ENCODE peak calls at places on chromosomes 6 and 20, in seven cellular contexts. One of them, this sample, is unnamed.

GRCh38 chr6:53441761-53442160 is 93.0 kb upstream of the ELOVL5 start:
- DNase-seq in HepG2: no peak
- DNase-seq in prostate gland: no peak
- DNase-seq in transverse colon: no peak
- DNase-seq in spleen: no peak
- DNase-seq in upper lobe of left lung: no peak
- DNase-seq in GM23338: no peak
- DNase-seq in this sample: no peak

GRCh38 chr6:131058236-131058635 is 4.8 kb downstream of the EPB41L2 start:
- DNase-seq in spleen: no peak
- DNase-seq in transverse colon: no peak
- DNase-seq in GM23338: no peak
- DNase-seq in upper lobe of left lung: no peak
- DNase-seq in prostate gland: no peak
- DNase-seq in HepG2: no peak
- DNase-seq in this sample: no peak

GRCh38 chr6:25717856-25718740 is 36.4 kb upstream of the SLC17A4 start:
- DNase-seq in upper lobe of left lung: no peak
- DNase-seq in spleen: no peak
- DNase-seq in prostate gland: peak; percentile 11
- DNase-seq in transverse colon: no peak
- DNase-seq in GM23338: peak; percentile 60
- DNase-seq in HepG2: peak; percentile 39
- DNase-seq in this sample: peak; percentile 37

GRCh38 chr20:36919715-36920333 is 31.7 kb downstream of the SAMHD1 start:
- DNase-seq in upper lobe of left lung: no peak
- DNase-seq in prostate gland: peak; percentile 20
- DNase-seq in spleen: no peak
- DNase-seq in transverse colon: no peak
- DNase-seq in HepG2: peak; percentile 73
- DNase-seq in GM23338: peak; percentile 73
- DNase-seq in this sample: peak; percentile 59

GRCh38 chr6:102619585-102619984 is 1226.1 kb downstream of the GRIK2 start:
- DNase-seq in prostate gland: no peak
- DNase-seq in upper lobe of left lung: no peak
- DNase-seq in HepG2: peak; percentile 2
- DNase-seq in spleen: no peak
- DNase-seq in transverse colon: no peak
- DNase-seq in GM23338: peak; percentile 56
- DNase-seq in this sample: no peak

GRCh38 chr20:61670274-61670673 is 395.4 kb downstream of the TAF4 start:
- DNase-seq in prostate gland: no peak
- DNase-seq in transverse colon: no peak
- DNase-seq in HepG2: no peak
- DNase-seq in spleen: no peak
- DNase-seq in GM23338: no peak
- DNase-seq in upper lobe of left lung: no peak
- DNase-seq in this sample: no peak

GRCh38 chr6:43695078-43695966 is 7.7 kb upstream of the MRPS18A start:
- DNase-seq in spleen: no peak
- DNase-seq in prostate gland: no peak
- DNase-seq in GM23338: peak; percentile 77
- DNase-seq in transverse colon: peak; percentile 90
- DNase-seq in HepG2: no peak
- DNase-seq in upper lobe of left lung: peak; percentile 86
- DNase-seq in this sample: no peak

GRCh38 chr6:99711925-99712324 is 105.3 kb downstream of the PRDM13 start:
- DNase-seq in GM23338: no peak
- DNase-seq in prostate gland: no peak
- DNase-seq in HepG2: no peak
- DNase-seq in upper lobe of left lung: no peak
- DNase-seq in transverse colon: no peak
- DNase-seq in spleen: no peak
- DNase-seq in this sample: no peak

GRCh38 chr6:152943260-152943897 is 39.5 kb downstream of the FBXO5 start:
- DNase-seq in prostate gland: no peak
- DNase-seq in GM23338: no peak
- DNase-seq in upper lobe of left lung: no peak
- DNase-seq in HepG2: no peak
- DNase-seq in transverse colon: no peak
- DNase-seq in spleen: no peak
- DNase-seq in this sample: no peak

GRCh38 chr6:3195695-3196497 is 31.6 kb downstream of the TUBB2B start:
- DNase-seq in GM23338: peak; percentile 71
- DNase-seq in spleen: no peak
- DNase-seq in HepG2: peak; percentile 90
- DNase-seq in transverse colon: no peak
- DNase-seq in upper lobe of left lung: no peak
- DNase-seq in prostate gland: no peak
- DNase-seq in this sample: no peak

GRCh38 chr20:45951474-45951873 is 17.0 kb downstream of the PCIF1 start:
- DNase-seq in spleen: no peak
- DNase-seq in transverse colon: no peak
- DNase-seq in upper lobe of left lung: no peak
- DNase-seq in HepG2: no peak
- DNase-seq in prostate gland: no peak
- DNase-seq in GM23338: no peak
- DNase-seq in this sample: no peak

GRCh38 chr6:148303616-148304015 is 39.0 kb upstream of the SASH1 start:
- DNase-seq in prostate gland: no peak
- DNase-seq in transverse colon: no peak
- DNase-seq in spleen: no peak
- DNase-seq in HepG2: no peak
- DNase-seq in GM23338: no peak
- DNase-seq in upper lobe of left lung: no peak
- DNase-seq in this sample: no peak

GRCh38 chr20:44006126-44006525 is 91.5 kb downstream of the TOX2 start:
- DNase-seq in transverse colon: no peak
- DNase-seq in GM23338: no peak
- DNase-seq in prostate gland: no peak
- DNase-seq in HepG2: no peak
- DNase-seq in spleen: no peak
- DNase-seq in upper lobe of left lung: no peak
- DNase-seq in this sample: no peak

GRCh38 chr6:36780517-36781210 is 58.6 kb downstream of the CPNE5 start:
- DNase-seq in HepG2: peak; percentile 18
- DNase-seq in transverse colon: no peak
- DNase-seq in upper lobe of left lung: peak; percentile 56
- DNase-seq in GM23338: no peak
- DNase-seq in prostate gland: no peak
- DNase-seq in spleen: no peak
- DNase-seq in this sample: no peak

GRCh38 chr20:61404311-61404710 is 152.2 kb downstream of the CDH4 start:
- DNase-seq in GM23338: no peak
- DNase-seq in spleen: no peak
- DNase-seq in upper lobe of left lung: no peak
- DNase-seq in prostate gland: no peak
- DNase-seq in HepG2: no peak
- DNase-seq in transverse colon: no peak
- DNase-seq in this sample: no peak

GRCh38 chr6:17035257-17035757 is 66.5 kb upstream of the STMND1 start:
- DNase-seq in transverse colon: no peak
- DNase-seq in upper lobe of left lung: no peak
- DNase-seq in prostate gland: no peak
- DNase-seq in HepG2: no peak
- DNase-seq in spleen: no peak
- DNase-seq in GM23338: no peak
- DNase-seq in this sample: no peak

GRCh38 chr20:45275327-45275726 is 21.0 kb upstream of the SLPI start:
- DNase-seq in spleen: no peak
- DNase-seq in upper lobe of left lung: no peak
- DNase-seq in GM23338: no peak
- DNase-seq in prostate gland: no peak
- DNase-seq in transverse colon: no peak
- DNase-seq in HepG2: no peak
- DNase-seq in this sample: no peak

GRCh38 chr20:4160761-4161305 is 145.5 kb upstream of the RNF24 start:
- DNase-seq in transverse colon: peak; percentile 32
- DNase-seq in HepG2: peak; percentile 37
- DNase-seq in upper lobe of left lung: peak; percentile 51
- DNase-seq in GM23338: peak; percentile 39
- DNase-seq in spleen: peak; percentile 82
- DNase-seq in prostate gland: no peak
- DNase-seq in this sample: peak; percentile 32

GRCh38 chr20:50584687-50585086 is 74.5 kb downstream of the PTPN1 start:
- DNase-seq in GM23338: no peak
- DNase-seq in HepG2: no peak
- DNase-seq in spleen: peak; percentile 6
- DNase-seq in upper lobe of left lung: no peak
- DNase-seq in transverse colon: no peak
- DNase-seq in prostate gland: no peak
- DNase-seq in this sample: no peak

GRCh38 chr6:55758156-55758942 is 117.0 kb downstream of the BMP5 start:
- DNase-seq in GM23338: no peak
- DNase-seq in spleen: no peak
- DNase-seq in upper lobe of left lung: peak; percentile 22
- DNase-seq in transverse colon: no peak
- DNase-seq in prostate gland: no peak
- DNase-seq in HepG2: peak; percentile 5
- DNase-seq in this sample: peak; percentile 28

GRCh38 chr6:107554918-107555317 is 65.0 kb downstream of the SOBP start:
- DNase-seq in HepG2: no peak
- DNase-seq in GM23338: no peak
- DNase-seq in prostate gland: no peak
- DNase-seq in upper lobe of left lung: no peak
- DNase-seq in transverse colon: no peak
- DNase-seq in spleen: no peak
- DNase-seq in this sample: no peak

GRCh38 chr6:55578537-55579363 is at the start of gene HMGCLL1:
- DNase-seq in spleen: no peak
- DNase-seq in transverse colon: peak; percentile 11
- DNase-seq in GM23338: peak; percentile 88
- DNase-seq in prostate gland: no peak
- DNase-seq in HepG2: no peak
- DNase-seq in upper lobe of left lung: peak; percentile 48
- DNase-seq in this sample: no peak

GRCh38 chr6:106053484-106053883 is 32.7 kb upstream of the PRDM1 start:
- DNase-seq in transverse colon: no peak
- DNase-seq in upper lobe of left lung: no peak
- DNase-seq in spleen: no peak
- DNase-seq in HepG2: no peak
- DNase-seq in GM23338: no peak
- DNase-seq in prostate gland: no peak
- DNase-seq in this sample: no peak

GRCh38 chr6:158626360-158627167 is 18.0 kb downstream of the DYNLT1 start:
- DNase-seq in prostate gland: no peak
- DNase-seq in spleen: no peak
- DNase-seq in HepG2: no peak
- DNase-seq in GM23338: no peak
- DNase-seq in transverse colon: no peak
- DNase-seq in upper lobe of left lung: no peak
- DNase-seq in this sample: no peak
- H3K36me3 ChIP-seq in prostate gland: no peaks in the 10 kb centered on the region
- H3K36me3 ChIP-seq in spleen: no peaks in the 10 kb centered on the region
- H3K36me3 ChIP-seq in HepG2: peaks cover 77% of the 10 kb centered on the region
- H3K36me3 ChIP-seq in GM23338: peaks cover 10% of the 10 kb centered on the region
- H3K36me3 ChIP-seq in transverse colon: peaks cover 7% of the 10 kb centered on the region
- H3K36me3 ChIP-seq in upper lobe of left lung: peaks cover 51% of the 10 kb centered on the region
- H3K36me3 ChIP-seq in this sample: peaks cover 42% of the 10 kb centered on the region

DNA sequence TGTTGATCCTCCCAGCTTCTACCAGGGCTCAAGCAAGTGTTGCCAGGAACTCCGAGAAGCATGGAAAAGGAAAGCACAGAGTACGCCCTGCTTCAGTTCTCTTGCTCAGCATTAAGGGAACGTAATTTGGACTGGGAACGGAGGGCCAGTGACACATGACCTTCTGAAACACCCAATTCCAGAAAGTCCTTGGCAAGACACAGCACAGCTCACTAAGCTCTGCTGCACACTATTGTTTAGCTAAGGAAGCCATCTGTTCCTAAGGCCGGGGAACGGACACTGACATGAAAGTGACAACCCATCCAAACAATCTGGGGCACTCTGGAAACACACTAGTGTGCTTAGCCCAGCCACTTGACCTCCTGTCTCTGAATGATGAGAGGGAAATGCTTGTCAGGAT is 56.9 kb upstream of the NXT1 start:
- DNase-seq in upper lobe of left lung: peak; percentile 29
- DNase-seq in spleen: peak; percentile 51
- DNase-seq in prostate gland: no peak
- DNase-seq in GM23338: no peak
- DNase-seq in HepG2: no peak
- DNase-seq in transverse colon: peak; percentile 26
- DNase-seq in this sample: no peak
- TF ChIP-seq POLR2AphosphoS5 in upper lobe of left lung: peak; percentile 89
- TF ChIP-seq POLR2AphosphoS5 in spleen: peak; percentile 84
- TF ChIP-seq POLR2AphosphoS5 in prostate gland: no peak
- TF ChIP-seq POLR2AphosphoS5 in GM23338: no peak
- TF ChIP-seq POLR2AphosphoS5 in HepG2: no peak
- TF ChIP-seq POLR2AphosphoS5 in transverse colon: peak; percentile 4
- TF ChIP-seq POLR2AphosphoS5 in this sample: no peak

GRCh38 chr6:157089258-157089657 is 234.1 kb downstream of the TMEM242 start:
- DNase-seq in GM23338: peak; percentile 97
- DNase-seq in spleen: no peak
- DNase-seq in prostate gland: no peak
- DNase-seq in upper lobe of left lung: no peak
- DNase-seq in HepG2: peak; percentile 73
- DNase-seq in transverse colon: no peak
- DNase-seq in this sample: no peak

GRCh38 chr6:157088841-157089240 is 234.5 kb downstream of the TMEM242 start:
- DNase-seq in spleen: no peak
- DNase-seq in GM23338: no peak
- DNase-seq in HepG2: no peak
- DNase-seq in prostate gland: no peak
- DNase-seq in upper lobe of left lung: no peak
- DNase-seq in transverse colon: no peak
- DNase-seq in this sample: no peak

GRCh38 chr6:157087974-157088373 is 235.3 kb downstream of the TMEM242 start:
- DNase-seq in prostate gland: no peak
- DNase-seq in GM23338: no peak
- DNase-seq in HepG2: no peak
- DNase-seq in upper lobe of left lung: peak; percentile 66
- DNase-seq in transverse colon: no peak
- DNase-seq in spleen: no peak
- DNase-seq in this sample: no peak

GRCh38 chr6:157089851-157090250 is 233.5 kb downstream of the TMEM242 start:
- DNase-seq in GM23338: peak; percentile 69
- DNase-seq in prostate gland: no peak
- DNase-seq in spleen: no peak
- DNase-seq in transverse colon: no peak
- DNase-seq in upper lobe of left lung: no peak
- DNase-seq in HepG2: no peak
- DNase-seq in this sample: no peak

DNA sequence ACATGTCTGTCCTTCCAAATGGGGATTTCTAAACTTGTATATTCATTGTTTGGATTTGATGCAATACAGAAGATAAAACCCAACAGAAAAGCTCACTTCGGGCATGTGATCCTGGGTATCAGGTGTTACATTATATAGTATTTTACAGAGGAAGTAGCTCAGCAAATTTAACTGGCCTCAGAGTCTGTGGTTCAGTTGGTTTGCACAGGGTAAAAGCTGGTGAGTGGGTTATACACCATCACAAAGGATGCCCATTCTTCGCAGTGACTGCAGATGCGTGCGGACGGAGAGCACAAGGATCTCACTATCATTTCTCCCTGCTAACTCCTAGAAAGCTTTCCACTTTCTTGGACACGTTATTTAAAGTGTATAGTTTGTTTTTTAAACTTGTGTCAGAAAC is 236.7 kb downstream of the TMEM242 start:
- DNase-seq in HepG2: no peak
- DNase-seq in transverse colon: no peak
- DNase-seq in upper lobe of left lung: no peak
- DNase-seq in prostate gland: no peak
- DNase-seq in spleen: no peak
- DNase-seq in GM23338: no peak
- DNase-seq in this sample: no peak
- H3K36me3 ChIP-seq in HepG2: peaks cover 10% of the 10 kb centered on the region
- H3K36me3 ChIP-seq in transverse colon: peaks cover 7% of the 10 kb centered on the region
- H3K36me3 ChIP-seq in upper lobe of left lung: peaks cover 7% of the 10 kb centered on the region
- H3K36me3 ChIP-seq in prostate gland: no peaks in the 10 kb centered on the region
- H3K36me3 ChIP-seq in spleen: no peaks in the 10 kb centered on the region
- H3K36me3 ChIP-seq in GM23338: no peaks in the 10 kb centered on the region
- H3K36me3 ChIP-seq in this sample: peaks cover 32% of the 10 kb centered on the region

GRCh38 chr20:25761596-25761995 is 64.9 kb upstream of the ZNF337 start:
- DNase-seq in upper lobe of left lung: no peak
- DNase-seq in prostate gland: no peak
- DNase-seq in HepG2: no peak
- DNase-seq in transverse colon: no peak
- DNase-seq in spleen: no peak
- DNase-seq in GM23338: no peak
- DNase-seq in this sample: no peak
- TF ChIP-seq POLR2AphosphoS5 in upper lobe of left lung: no peak
- TF ChIP-seq POLR2AphosphoS5 in prostate gland: no peak
- TF ChIP-seq POLR2AphosphoS5 in HepG2: no peak
- TF ChIP-seq POLR2AphosphoS5 in transverse colon: no peak
- TF ChIP-seq POLR2AphosphoS5 in spleen: no peak
- TF ChIP-seq POLR2AphosphoS5 in GM23338: no peak
- TF ChIP-seq POLR2AphosphoS5 in this sample: no peak